ENCODE peak calls at places on chromosome 13, in four cellular contexts. F, G, O and P are unnamed samples.

GRCh38 chr13:97802213-97802612 is 151.3 kb upstream of the IPO5 start:
- DNase-seq in F (no peak), G (no peak), O (no peak), P (no peak)

GRCh38 chr13:41458187-41458938 is 1.0 kb downstream of the RGCC start:
- DNase-seq in F (peak; percentile 60), G (no peak), O (no peak), P (peak; percentile 57)

GRCh38 chr13:74132152-74132767 is 1.9 kb downstream of the KLF12 start:
- DNase-seq in F (no peak), G (no peak), O (peak; percentile 49), P (peak; percentile 25)

GRCh38 chr13:92197669-92198068 is 799.2 kb downstream of the GPC5 start:
- DNase-seq in F (no peak), G (no peak), O (peak; percentile 18), P (no peak)

GRCh38 chr13:113663934-113664333 is 3.1 kb upstream of the GRK1 start:
- DNase-seq in F (no peak), G (no peak), O (no peak), P (no peak)

GRCh38 chr13:45691251-45691650 is 10.9 kb upstream of the CBY2 start:
- DNase-seq in F (no peak), G (no peak), O (no peak), P (no peak)

GRCh38 chr13:35260316-35260715 is 216.2 kb downstream of the MAB21L1 start:
- DNase-seq in F (no peak), G (no peak), O (no peak), P (no peak)

GRCh38 chr13:85367887-85368286 is 431.3 kb downstream of the SLITRK6 start:
- DNase-seq in F (no peak), G (no peak), O (peak; percentile 7), P (no peak)

GRCh38 chr13:25682221-25682620 is 310.4 kb downstream of the ATP8A2 start:
- DNase-seq in F (no peak), G (no peak), O (no peak), P (no peak)

GRCh38 chr13:98598043-98598442 is 21.1 kb upstream of the STK24 start:
- DNase-seq in F (no peak), G (no peak), O (peak; percentile 25), P (no peak)

GRCh38 chr13:51912511-51913225 is 50.9 kb downstream of the CCDC70 start:
- DNase-seq in F (no peak), G (no peak), O (no peak), P (no peak)

GRCh38 chr13:50543767-50544166 is 299.7 kb downstream of the DLEU7 start:
- DNase-seq in F (no peak), G (no peak), O (peak; percentile 75), P (no peak)

GRCh38 chr13:71514900-71515598 is 352.0 kb downstream of the DACH1 start:
- DNase-seq in F (no peak), G (no peak), O (no peak), P (no peak)

GRCh38 chr13:112106467-112107141 is 39.7 kb downstream of the SOX1 start:
- DNase-seq in F (peak; percentile 56), G (no peak), O (no peak), P (peak; percentile 55)

GRCh38 chr13:112761701-112762689 is 72.2 kb downstream of the ATP11A start:
- DNase-seq in F (no peak), G (no peak), O (peak; percentile 85), P (no peak)

GRCh38 chr13:106367361-106367781 is 168.1 kb downstream of the EFNB2 start:
- DNase-seq in F (no peak), G (no peak), O (no peak), P (no peak)

GRCh38 chr13:110549795-110550160 is 11.7 kb downstream of the RAB20 start:
- DNase-seq in F (no peak), G (no peak), O (no peak), P (no peak)

GRCh38 chr13:106286811-106287210 is 248.7 kb downstream of the EFNB2 start:
- DNase-seq in F (no peak), G (no peak), O (no peak), P (no peak)

GRCh38 chr13:54953786-54954185 is 1925.2 kb downstream of the OLFM4 start:
- DNase-seq in F (no peak), G (no peak), O (no peak), P (no peak)

GRCh38 chr13:77326905-77327604 is at the start of gene MYCBP2:
- DNase-seq in F (peak; percentile 94), G (peak; percentile 98), O (peak; percentile 99), P (peak; percentile 97)

GRCh38 chr13:113413178-113413897 is 40.0 kb downstream of the ADPRHL1 start:
- DNase-seq in F (no peak), G (no peak), O (no peak), P (no peak)

GRCh38 chr13:37175996-37176395 is 70.5 kb upstream of the CSNK1A1L start:
- DNase-seq in F (no peak), G (no peak), O (peak; percentile 95), P (no peak)

GRCh38 chr13:65913173-65913572 is 1317.0 kb downstream of the PCDH9 start:
- DNase-seq in F (no peak), G (peak; percentile 19), O (peak; percentile 87), P (no peak)

GRCh38 chr13:67299072-67299635 is 69.0 kb upstream of the PCDH9 start:
- DNase-seq in F (no peak), G (no peak), O (peak; percentile 87), P (no peak)

GRCh38 chr13:100532836-100533435 is 55.7 kb downstream of the GGACT start:
- DNase-seq in F (no peak), G (no peak), O (no peak), P (no peak)

GRCh38 chr13:33932765-33933406 is 114.9 kb downstream of the RFC3 start:
- DNase-seq in F (no peak), G (no peak), O (no peak), P (no peak)

GRCh38 chr13:108816381-108816780 is 187.0 kb downstream of the MYO16 start:
- DNase-seq in F (no peak), G (no peak), O (peak; percentile 21), P (no peak)

GRCh38 chr13:41543664-41544300 is 86.4 kb downstream of the RGCC start:
- DNase-seq in F (no peak), G (no peak), O (no peak), P (no peak)

GRCh38 chr13:112332727-112333126 is 43.4 kb upstream of the SPACA7 start:
- DNase-seq in F (no peak), G (no peak), O (no peak), P (no peak)

GRCh38 chr13:51122868-51123267 is 11.8 kb upstream of the C13orf42 start:
- DNase-seq in F (no peak), G (no peak), O (no peak), P (no peak)

GRCh38 chr13:67048084-67048792 is 181.9 kb downstream of the PCDH9 start:
- DNase-seq in F (no peak), G (no peak), O (peak; percentile 93), P (no peak)

GRCh38 chr13:105702441-105702840 is 833.0 kb downstream of the EFNB2 start:
- DNase-seq in F (no peak), G (no peak), O (no peak), P (no peak)

GRCh38 chr13:50228527-50228926 is 213.3 kb downstream of the KCNRG start:
- DNase-seq in F (no peak), G (no peak), O (no peak), P (no peak)

GRCh38 chr13:94112227-94112626 is 367.3 kb downstream of the DCT start:
- DNase-seq in F (no peak), G (no peak), O (peak; percentile 88), P (no peak)

GRCh38 chr13:99207511-99207910 is 6.9 kb downstream of the UBAC2 start:
- DNase-seq in F (no peak), G (no peak), O (no peak), P (no peak)

GRCh38 chr13:108566413-108567170 is 62.8 kb upstream of the MYO16 start:
- DNase-seq in F (no peak), G (no peak), O (no peak), P (no peak)

GRCh38 chr13:25860862-25861261 is 191.0 kb downstream of the SHISA2 start:
- DNase-seq in F (no peak), G (no peak), O (peak; percentile 16), P (no peak)